ENCODE peak calls at places on chromosomes 5 and 9, in seven cellular contexts. B is upper lobe of right lung, Q is left ventricle myocardium inferior, A is brain microvascular endothelial cell, E is NT2/D1, D is stomach, G is cardiac muscle cell. H is an unnamed sample.

GRCh38 chr9:82466616-82467251 is 478.2 kb downstream of the SPATA31D1 start:
- DNase-seq in B (no peak), Q (no peak), A (no peak), E (peak), D (no peak), G (peak), H (no peak)

GRCh38 chr5:125142439-125142838 is 396.0 kb upstream of the ZNF608 start:
- DNase-seq in B (no peak), Q (no peak), A (no peak), E (no peak), D (no peak), G (no peak), H (no peak)

GRCh38 chr9:4967521-4967920 is 17.6 kb upstream of the JAK2 start:
- DNase-seq in B (no peak), Q (no peak), A (peak), E (no peak), D (no peak), G (no peak), H (no peak)

GRCh38 chr5:108749130-108749861 is 1.6 kb downstream of the FER start:
- DNase-seq in B (no peak), Q (no peak), A (no peak), E (no peak), D (no peak), G (peak), H (no peak)

GRCh38 chr9:105887679-105888078 is 193.3 kb downstream of the TMEM38B start:
- DNase-seq in B (no peak), Q (no peak), A (no peak), E (no peak), D (no peak), G (peak), H (no peak)

GRCh38 chr5:143338658-143339366 is 64.7 kb downstream of the NR3C1 start:
- DNase-seq in B (no peak), Q (no peak), A (peak), E (no peak), D (no peak), G (no peak), H (no peak)

GRCh38 chr5:131634666-131634995 is 398 bp downstream of the RAPGEF6 start:
- DNase-seq in B (no peak), Q (peak), A (peak), E (peak), D (peak), G (peak), H (peak)

GRCh38 chr5:155616779-155617392 is 603.3 kb downstream of the KIF4B start:
- DNase-seq in B (peak), Q (no peak), A (no peak), E (peak), D (peak), G (peak), H (peak)

GRCh38 chr5:140808889-140809291 is 2.0 kb downstream of the PCDHA4 start:
- DNase-seq in B (peak), Q (no peak), A (no peak), E (no peak), D (no peak), G (no peak), H (no peak)

GRCh38 chr5:68683632-68684035 is 410.2 kb upstream of the SLC30A5 start:
- DNase-seq in B (no peak), Q (no peak), A (peak), E (no peak), D (no peak), G (peak), H (no peak)

GRCh38 chr9:134297581-134297980 is 28.7 kb upstream of the RXRA start:
- DNase-seq in B (no peak), Q (peak), A (no peak), E (no peak), D (no peak), G (no peak), H (no peak)

GRCh38 chr5:138574744-138575193 is 432 bp downstream of the HSPA9 start:
- DNase-seq in B (no peak), Q (no peak), A (no peak), E (no peak), D (no peak), G (no peak), H (no peak)

GRCh38 chr5:7876867-7877266 is 7.9 kb downstream of the MTRR start:
- DNase-seq in B (no peak), Q (no peak), A (peak), E (no peak), D (no peak), G (no peak), H (no peak)

GRCh38 chr9:87054999-87055686 is 107.8 kb upstream of the GAS1 start:
- DNase-seq in B (no peak), Q (no peak), A (no peak), E (no peak), D (no peak), G (no peak), H (no peak)

GRCh38 chr5:167796636-167797035 is 494.8 kb upstream of the WWC1 start:
- DNase-seq in B (no peak), Q (no peak), A (no peak), E (no peak), D (no peak), G (no peak), H (no peak)

GRCh38 chr9:20640331-20641187 is 18.3 kb upstream of the MLLT3 start:
- DNase-seq in B (no peak), Q (peak), A (peak), E (no peak), D (peak), G (peak), H (no peak)

GRCh38 chr9:93905473-93906133 is 49.6 kb downstream of the BARX1 start:
- DNase-seq in B (peak), Q (no peak), A (no peak), E (no peak), D (no peak), G (no peak), H (no peak)

GRCh38 chr5:56530031-56530430 is 285.3 kb upstream of the MAP3K1 start:
- DNase-seq in B (no peak), Q (no peak), A (no peak), E (no peak), D (no peak), G (no peak), H (no peak)

GRCh38 chr9:15144567-15145174 is 162.3 kb downstream of the TTC39B start:
- DNase-seq in B (no peak), Q (no peak), A (no peak), E (no peak), D (no peak), G (no peak), H (no peak)

GRCh38 chr5:178818094-178818493 is 41.7 kb upstream of the ZNF354B start:
- DNase-seq in B (peak), Q (no peak), A (no peak), E (no peak), D (no peak), G (no peak), H (no peak)

GRCh38 chr5:179613460-179614071 is 9.9 kb downstream of the HNRNPH1 start:
- DNase-seq in B (peak), Q (no peak), A (no peak), E (no peak), D (no peak), G (no peak), H (no peak)

GRCh38 chr9:117160254-117160653 is 254.6 kb downstream of the ASTN2 start:
- DNase-seq in B (no peak), Q (no peak), A (no peak), E (peak), D (no peak), G (no peak), H (no peak)

GRCh38 chr9:70594546-70594945 is 180.1 kb upstream of the KLF9 start:
- DNase-seq in B (no peak), Q (no peak), A (no peak), E (no peak), D (no peak), G (no peak), H (no peak)

GRCh38 chr5:39660020-39660419 is 235.2 kb upstream of the DAB2 start:
- DNase-seq in B (no peak), Q (no peak), A (no peak), E (no peak), D (no peak), G (no peak), H (no peak)

GRCh38 chr9:128920381-128921058 is at the start of gene PHYHD1:
- DNase-seq in B (peak), Q (peak), A (no peak), E (no peak), D (peak), G (no peak), H (no peak)

GRCh38 chr5:106397700-106398099 is 1273.0 kb downstream of the EFNA5 start:
- DNase-seq in B (no peak), Q (no peak), A (peak), E (peak), D (no peak), G (no peak), H (no peak)

GRCh38 chr5:472076-472655 is 29.2 kb downstream of the EXOC3 start:
- DNase-seq in B (peak), Q (peak), A (no peak), E (no peak), D (peak), G (peak), H (no peak)

GRCh38 chr5:160565376-160565775 is 143.7 kb downstream of the PTTG1 start:
- DNase-seq in B (no peak), Q (no peak), A (no peak), E (no peak), D (no peak), G (no peak), H (no peak)

GRCh38 chr5:1660037-1660400 is 136.3 kb upstream of the LPCAT1 start:
- DNase-seq in B (peak), Q (no peak), A (no peak), E (no peak), D (no peak), G (no peak), H (no peak)

GRCh38 chr5:10248378-10249260 is 1.1 kb downstream of the ATPSCKMT start:
- DNase-seq in B (no peak), Q (no peak), A (no peak), E (no peak), D (no peak), G (no peak), H (no peak)

GRCh38 chr9:106862946-106863740 is at the start of gene ZNF462:
- DNase-seq in B (no peak), Q (peak), A (peak), E (no peak), D (no peak), G (peak), H (peak)

GRCh38 chr5:176178789-176179188 is 59.4 kb upstream of the SIMC1 start:
- DNase-seq in B (no peak), Q (no peak), A (no peak), E (no peak), D (no peak), G (no peak), H (no peak)

GRCh38 chr5:31023105-31023504 is 170.4 kb upstream of the CDH6 start:
- DNase-seq in B (no peak), Q (no peak), A (peak), E (no peak), D (no peak), G (no peak), H (no peak)

GRCh38 chr9:93945400-93946337 is 9.5 kb downstream of the BARX1 start:
- DNase-seq in B (no peak), Q (no peak), A (no peak), E (no peak), D (no peak), G (no peak), H (no peak)

GRCh38 chr9:15492485-15493150 is 18.2 kb downstream of the PSIP1 start:
- DNase-seq in B (no peak), Q (no peak), A (no peak), E (no peak), D (no peak), G (no peak), H (no peak)

GRCh38 chr9:132199056-132199455 is 37.2 kb downstream of the NTNG2 start:
- DNase-seq in B (no peak), Q (no peak), A (no peak), E (no peak), D (no peak), G (no peak), H (no peak)

GRCh38 chr9:20209421-20210340 is 412.6 kb downstream of the MLLT3 start:
- DNase-seq in B (no peak), Q (no peak), A (no peak), E (no peak), D (no peak), G (peak), H (no peak)

GRCh38 chr9:124499214-124499613 is 8.0 kb downstream of the NR5A1 start:
- DNase-seq in B (no peak), Q (no peak), A (no peak), E (no peak), D (no peak), G (no peak), H (no peak)

GRCh38 chr9:1009101-1009707 is 32.7 kb downstream of the DMRT3 start:
- DNase-seq in B (peak), Q (peak), A (peak), E (peak), D (peak), G (peak), H (peak)

DNA sequence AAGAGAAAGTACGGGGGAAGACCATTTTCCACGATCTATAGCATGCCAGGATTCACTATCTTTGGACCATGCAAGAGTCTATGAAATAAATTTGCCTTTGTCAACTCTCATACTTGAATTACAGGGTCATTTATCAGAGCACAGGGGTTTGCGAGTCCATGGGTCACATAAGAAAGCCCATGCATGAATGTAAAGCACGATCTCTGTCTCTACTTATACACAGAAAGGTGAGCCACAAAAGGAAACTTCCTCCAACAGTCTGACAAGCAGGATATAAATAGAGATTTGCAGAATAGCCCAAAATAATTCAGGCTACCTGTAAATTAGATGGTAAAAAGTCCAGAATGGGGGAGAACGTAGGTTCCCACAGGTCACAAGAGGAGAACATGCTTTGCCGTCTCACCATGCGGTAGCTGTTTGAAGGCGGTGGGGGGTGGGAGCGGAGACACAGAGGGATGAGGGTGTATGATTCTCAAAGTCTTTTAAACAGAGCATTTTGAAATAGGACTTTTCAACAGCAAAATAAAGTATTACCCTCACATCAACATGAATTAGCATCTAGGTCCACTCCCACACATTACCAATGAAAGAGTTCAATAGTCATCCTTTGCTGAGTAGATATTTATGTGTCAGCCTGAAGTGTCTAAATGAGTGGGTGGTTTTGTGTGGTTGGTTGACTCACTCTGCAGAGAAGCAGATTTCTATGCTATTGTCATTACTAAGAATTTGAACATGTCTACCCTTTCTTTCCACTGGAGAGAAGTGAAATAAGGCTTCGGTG is 279.7 kb downstream of the EBF1 start:
- DNase-seq in B (no peak), Q (no peak), A (peak), E (no peak), D (no peak), G (no peak), H (no peak)
- H3K4me3 ChIP-seq in B (no peak), Q (no peak), A (no peak), E (no peak), D (no peak), G (no peak), H (no peak)

GRCh38 chr9:136996361-136997281 is at the start of gene CLIC3:
- DNase-seq in B (peak), Q (no peak), A (no peak), E (no peak), D (peak), G (no peak), H (peak)

GRCh38 chr9:136995772-136996308 is 528 bp downstream of the CLIC3 start:
- DNase-seq in B (peak), Q (no peak), A (no peak), E (no peak), D (peak), G (no peak), H (no peak)

GRCh38 chr9:136994180-136994884 is 2.0 kb downstream of the CLIC3 start:
- DNase-seq in B (no peak), Q (no peak), A (no peak), E (no peak), D (no peak), G (no peak), H (no peak)

GRCh38 chr9:136995370-136995769 is 998 bp downstream of the CLIC3 start:
- DNase-seq in B (no peak), Q (no peak), A (no peak), E (no peak), D (no peak), G (no peak), H (no peak)

GRCh38 chr9:136994885-136995224 is 1.5 kb downstream of the CLIC3 start:
- DNase-seq in B (no peak), Q (no peak), A (no peak), E (no peak), D (no peak), G (peak), H (no peak)
- H3K4me3 ChIP-seq in B (peak), Q (peak), A (peak), E (no peak), D (peak), G (no peak), H (no peak)

GRCh38 chr5:90406466-90406865 is 3.1 kb downstream of the CETN3 start:
- DNase-seq in B (no peak), Q (no peak), A (no peak), E (no peak), D (no peak), G (no peak), H (no peak)

GRCh38 chr5:90409318-90410177 is at the start of gene CETN3:
- DNase-seq in B (peak), Q (peak), A (peak), E (peak), D (peak), G (peak), H (peak)

GRCh38 chr5:90408571-90409317 is 812 bp downstream of the CETN3 start:
- DNase-seq in B (no peak), Q (no peak), A (no peak), E (no peak), D (no peak), G (peak), H (peak)

DNA sequence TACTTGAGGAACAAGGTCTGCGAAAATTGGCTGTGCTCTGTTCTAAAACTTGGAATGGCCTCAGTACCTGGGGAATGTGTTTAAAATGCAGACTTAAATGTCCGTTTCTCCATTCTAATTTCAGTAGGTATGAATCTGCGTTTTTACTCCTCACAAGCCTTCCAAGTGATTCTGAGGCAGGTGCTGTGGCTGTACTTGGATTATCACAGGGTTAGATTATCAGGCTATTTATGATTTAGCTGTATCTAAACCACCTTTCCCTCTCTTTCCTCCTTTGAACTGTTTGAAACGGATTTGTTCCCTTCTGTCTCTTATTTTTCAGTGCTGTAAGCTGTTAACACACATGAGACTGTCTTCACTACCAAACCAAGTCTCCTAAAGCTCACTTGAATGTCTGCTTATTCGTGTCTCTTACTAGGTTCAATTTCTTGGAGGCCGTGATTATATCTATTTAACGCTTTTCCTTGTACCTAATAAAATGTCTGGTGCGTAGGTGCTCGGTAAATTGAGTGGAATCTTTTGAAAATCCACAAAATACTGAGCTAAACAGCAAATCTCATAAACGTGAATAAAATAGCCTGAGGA is 714 bp upstream of the CETN3 start:
- DNase-seq in B (no peak), Q (no peak), A (no peak), E (no peak), D (no peak), G (no peak), H (peak)
- H3K4me3 ChIP-seq in B (peak), Q (peak), A (peak), E (peak), D (peak), G (peak), H (peak)

DNA sequence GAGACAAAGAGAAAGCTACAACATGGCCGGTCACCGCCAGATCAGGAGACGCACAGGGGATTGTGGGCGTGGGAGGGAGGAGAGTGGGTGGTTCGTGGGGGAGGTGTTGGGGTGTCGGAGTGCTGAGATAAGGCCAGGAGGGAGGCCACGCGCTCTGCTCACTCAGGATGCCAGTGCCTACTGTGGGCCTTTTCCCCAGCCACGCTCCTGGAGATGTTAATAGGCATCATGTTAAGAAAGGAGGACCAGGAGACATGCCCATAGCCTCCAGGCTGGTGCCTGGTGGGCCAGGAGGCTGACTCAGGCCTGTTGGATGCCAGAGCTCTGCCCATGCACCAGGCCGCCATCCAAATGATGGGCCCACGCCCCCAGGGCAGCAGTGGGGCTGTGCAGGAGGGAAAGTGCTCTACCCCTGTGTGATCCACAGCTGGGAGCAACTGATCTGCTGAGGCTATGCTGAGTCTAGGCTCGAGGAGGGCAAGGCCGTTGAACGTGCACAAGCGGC is 40.1 kb downstream of the CRB2 start:
- DNase-seq in B (no peak), Q (no peak), A (no peak), E (no peak), D (no peak), G (no peak), H (no peak)
- H3K4me3 ChIP-seq in B (no peak), Q (no peak), A (no peak), E (no peak), D (no peak), G (no peak), H (no peak)

H was measured in HAP-1.